ENCODE peak calls at places on chromosomes 7 and 10, in nine cellular contexts. F is tibial nerve; K is stimulated activated CD4-positive, alpha-beta T cell treated with anti-CD3 and anti-CD28 coated beads, Interleukin-2, amount 100 ng/mL, for 48 hours; C is PC-9; S is HTR-8/SVneo; X is T-cell; L is activated T-cell treated with anti-CD3 and anti-CD28 coated beads for 1 hour; G is CD8-positive, alpha-beta memory T cell; O is activated CD4-positive, alpha-beta T cell treated with anti-CD3 and anti-CD28 coated beads for 36 hours. J is an unnamed sample.

GRCh38 chr7:157253850-157254249 is 83.0 kb upstream of the DNAJB6 start:
- DNase-seq in S (no peak), G (no peak), K (no peak), O (no peak), F (no peak), X (no peak), C (no peak), L (no peak), J (no peak)

GRCh38 chr10:52696232-52696631 is 76.4 kb downstream of the MBL2 start:
- DNase-seq in F (no peak), O (no peak), G (no peak), X (no peak), K (no peak), S (no peak), C (no peak), L (no peak), J (no peak)

GRCh38 chr7:39186131-39186530 is 208.4 kb downstream of the POU6F2 start:
- DNase-seq in C (no peak), F (no peak), K (no peak), L (no peak), G (no peak), S (no peak), O (no peak), X (no peak), J (no peak)

GRCh38 chr10:110857265-110858158 is 14.2 kb upstream of the PDCD4 start:
- DNase-seq in K (no peak), X (no peak), O (peak), L (no peak), S (no peak), C (no peak), G (no peak), F (no peak), J (no peak)

GRCh38 chr10:24153537-24153936 is 55.4 kb upstream of the KIAA1217 start:
- DNase-seq in F (no peak), S (no peak), G (no peak), C (no peak), O (no peak), X (no peak), L (no peak), K (no peak), J (no peak)

GRCh38 chr10:61733358-61733940 is 70.7 kb downstream of the CABCOCO1 start:
- DNase-seq in O (peak), G (no peak), S (peak), F (no peak), C (peak), L (no peak), K (no peak), X (no peak), J (peak)

GRCh38 chr7:115851291-115851690 is 179.3 kb downstream of the TFEC start:
- DNase-seq in S (peak), X (no peak), K (no peak), L (no peak), F (no peak), O (no peak), G (no peak), C (no peak), J (no peak)

GRCh38 chr7:84237533-84238173 is 43.1 kb upstream of the SEMA3A start:
- DNase-seq in F (no peak), C (no peak), X (no peak), L (no peak), K (no peak), G (no peak), S (peak), O (no peak), J (peak)

GRCh38 chr7:26515462-26515861 is 223.8 kb downstream of the SNX10 start:
- DNase-seq in C (peak), F (no peak), O (no peak), K (no peak), L (no peak), S (no peak), G (no peak), X (no peak), J (no peak)

GRCh38 chr7:143490719-143491306 is 13.1 kb downstream of the TAS2R41 start:
- DNase-seq in K (no peak), L (no peak), X (no peak), O (peak), S (peak), F (no peak), C (no peak), G (no peak), J (no peak)

GRCh38 chr7:101564778-101565211 is 64.3 kb downstream of the MYL10 start:
- DNase-seq in L (no peak), G (peak), X (no peak), O (peak), S (no peak), K (no peak), F (no peak), C (peak), J (no peak)

GRCh38 chr10:34628174-34628802 is 186.8 kb downstream of the PARD3 start:
- DNase-seq in O (no peak), C (no peak), S (no peak), X (no peak), K (no peak), F (peak), G (no peak), L (no peak), J (no peak)

GRCh38 chr7:14210075-14210474 is 220.6 kb upstream of the ETV1 start:
- DNase-seq in G (no peak), O (no peak), K (no peak), X (no peak), C (no peak), F (no peak), S (no peak), L (no peak), J (no peak)

GRCh38 chr7:130939285-130940095 is 205.5 kb upstream of the KLF14 start:
- DNase-seq in K (no peak), G (no peak), S (no peak), L (no peak), X (no peak), C (no peak), O (no peak), F (no peak), J (no peak)

GRCh38 chr10:105656880-105657279 is 1015.8 kb downstream of the SORCS3 start:
- DNase-seq in S (no peak), O (no peak), X (no peak), C (no peak), F (no peak), L (no peak), G (no peak), K (no peak), J (no peak)

GRCh38 chr7:16491148-16491547 is 25.6 kb upstream of the SOSTDC1 start:
- DNase-seq in C (no peak), G (no peak), L (no peak), F (no peak), S (no peak), K (no peak), O (no peak), X (no peak), J (no peak)

GRCh38 chr7:79298145-79298760 is 155.2 kb downstream of the MAGI2 start:
- DNase-seq in X (no peak), O (peak), L (no peak), C (peak), S (peak), F (no peak), G (no peak), K (no peak), J (peak)

GRCh38 chr10:49458869-49459268 is 63.0 kb upstream of the DRGX start:
- DNase-seq in F (no peak), O (no peak), C (no peak), K (no peak), X (no peak), L (no peak), S (no peak), G (no peak), J (no peak)

GRCh38 chr7:158278745-158279320 is 308.8 kb downstream of the PTPRN2 start:
- DNase-seq in X (no peak), S (no peak), O (no peak), L (no peak), C (no peak), G (no peak), F (peak), K (no peak), J (peak)

GRCh38 chr10:110667620-110668343 is 23.6 kb downstream of the RBM20 start:
- DNase-seq in L (no peak), K (no peak), G (no peak), X (no peak), S (no peak), F (no peak), O (no peak), C (no peak), J (no peak)

GRCh38 chr10:59991661-59992060 is 85.3 kb upstream of the CCDC6 start:
- DNase-seq in X (no peak), C (peak), G (no peak), K (no peak), L (no peak), O (no peak), S (no peak), F (no peak), J (no peak)

GRCh38 chr7:130352335-130353074 is 7.9 kb downstream of the CPA5 start:
- DNase-seq in G (no peak), K (no peak), L (no peak), O (no peak), F (no peak), C (no peak), X (no peak), S (no peak), J (peak)

GRCh38 chr7:42272793-42273665 is 36.0 kb upstream of the GLI3 start:
- DNase-seq in K (no peak), S (peak), L (no peak), G (no peak), X (no peak), O (no peak), F (no peak), C (no peak), J (peak)

GRCh38 chr10:119304541-119304940 is 97.2 kb downstream of the GRK5 start:
- DNase-seq in K (no peak), X (no peak), G (no peak), S (no peak), L (no peak), C (no peak), O (no peak), F (no peak), J (peak)

GRCh38 chr10:110410329-110411046 is 87.2 kb upstream of the DUSP5 start:
- DNase-seq in G (no peak), F (no peak), X (no peak), O (no peak), K (no peak), C (peak), S (peak), L (no peak), J (peak)

GRCh38 chr7:128920913-128921582 is 10.5 kb upstream of the KCP start:
- DNase-seq in G (peak), K (no peak), F (peak), C (peak), O (no peak), L (no peak), S (no peak), X (no peak), J (no peak)

GRCh38 chr7:37083311-37084096 is 359.2 kb upstream of the AOAH start:
- DNase-seq in G (no peak), F (no peak), O (no peak), L (no peak), C (no peak), K (no peak), S (no peak), X (no peak), J (peak)

GRCh38 chr7:151426486-151426905 is 13.4 kb downstream of the CRYGN start:
- DNase-seq in S (peak), X (no peak), L (no peak), K (no peak), F (peak), O (no peak), C (peak), G (no peak), J (peak)

GRCh38 chr10:47401874-47402645 is 18.0 kb upstream of the ZNF488 start:
- DNase-seq in O (no peak), L (no peak), C (no peak), G (no peak), X (no peak), F (no peak), S (no peak), K (no peak), J (no peak)

GRCh38 chr10:99976886-99977391 is 32.8 kb downstream of the DNMBP start:
- DNase-seq in L (no peak), K (no peak), F (no peak), C (peak), O (no peak), S (peak), G (no peak), X (no peak), J (peak)

GRCh38 chr10:42932735-42933453 is 144.0 kb upstream of the RET start:
- DNase-seq in X (peak), G (no peak), C (no peak), L (peak), F (no peak), S (no peak), K (peak), O (peak), J (peak)

GRCh38 chr7:49639068-49639593 is 134.3 kb upstream of the VWC2 start:
- DNase-seq in G (no peak), K (no peak), L (no peak), F (no peak), O (peak), C (no peak), X (no peak), S (no peak), J (no peak)

GRCh38 chr10:79176949-79177602 is 108.3 kb downstream of the ZMIZ1 start:
- DNase-seq in F (no peak), G (no peak), L (no peak), K (no peak), O (no peak), X (no peak), S (no peak), C (no peak), J (peak)

GRCh38 chr7:25967278-25968204 is 184.5 kb upstream of the NFE2L3 start:
- DNase-seq in F (no peak), O (no peak), S (no peak), C (no peak), K (no peak), G (no peak), X (no peak), L (no peak), J (no peak)

GRCh38 chr7:157643525-157643970 is 306.7 kb downstream of the DNAJB6 start:
- DNase-seq in S (no peak), C (no peak), K (no peak), F (no peak), L (no peak), O (no peak), X (no peak), G (no peak), J (peak)

GRCh38 chr10:91590142-91590903 is 42.5 kb downstream of the PPP1R3C start:
- DNase-seq in C (peak), S (no peak), G (no peak), F (peak), L (no peak), K (no peak), O (no peak), X (no peak), J (peak)

GRCh38 chr10:121672733-121673132 is 74.5 kb upstream of the FGFR2 start:
- DNase-seq in L (no peak), F (no peak), G (no peak), C (no peak), X (no peak), S (no peak), O (no peak), K (no peak), J (no peak)

GRCh38 chr10:104925232-104925851 is 284.3 kb downstream of the SORCS3 start:
- DNase-seq in C (peak), F (no peak), S (no peak), X (peak), O (peak), L (no peak), K (peak), G (no peak), J (no peak)